ENCODE peak calls at places on chromosomes 5 and 9, in four cellular contexts. H is AG20443; V is stimulated activated CD8-positive, alpha-beta memory T cell treated with anti-CD3 and anti-CD28 coated beads, Interleukin-2, amount 100 ng/mL, for 1 hour; T is AG04450. N is an unnamed sample.

GRCh38 chr5:69431424-69432303 is 16.7 kb downstream of the MARVELD2 start:
- DNase-seq in V (no peak), H (no peak), T (no peak), N (no peak)

GRCh38 chr9:87179556-87180340 is 232.4 kb upstream of the GAS1 start:
- DNase-seq in T (no peak), H (no peak), V (no peak), N (no peak)

GRCh38 chr9:24245988-24246387 is 299.7 kb downstream of the IZUMO3 start:
- DNase-seq in T (no peak), H (no peak), V (no peak), N (no peak)

GRCh38 chr5:89572696-89573095 is 689.7 kb upstream of the MEF2C start:
- DNase-seq in H (peak), T (peak), V (no peak), N (no peak)

GRCh38 chr5:137137013-137137632 is 362.0 kb downstream of the SPOCK1 start:
- DNase-seq in H (no peak), V (no peak), T (no peak), N (no peak)

GRCh38 chr5:180332051-180332517 is 21.1 kb downstream of the GFPT2 start:
- DNase-seq in V (no peak), T (no peak), H (peak), N (no peak)

GRCh38 chr9:132141948-132142594 is 19.8 kb upstream of the NTNG2 start:
- DNase-seq in V (no peak), T (no peak), H (no peak), N (no peak)

GRCh38 chr9:132114102-132114707 is 34.5 kb upstream of the MED27 start:
- DNase-seq in V (no peak), H (peak), T (peak), N (no peak)

GRCh38 chr5:165370233-165370632 is 1864.8 kb downstream of the MAT2B start:
- DNase-seq in T (no peak), H (no peak), V (no peak), N (no peak)

GRCh38 chr9:22395585-22396205 is 50.9 kb upstream of the DMRTA1 start:
- DNase-seq in T (no peak), H (no peak), V (no peak), N (no peak)

GRCh38 chr9:92947268-92948031 is at the start of gene FGD3:
- DNase-seq in T (no peak), H (peak), V (no peak), N (no peak)

GRCh38 chr9:37002036-37002412 is 32.0 kb downstream of the PAX5 start:
- DNase-seq in V (no peak), H (no peak), T (no peak), N (no peak)

GRCh38 chr5:122392844-122393243 is 80.8 kb downstream of the SNCAIP start:
- DNase-seq in V (no peak), H (no peak), T (no peak), N (no peak)

GRCh38 chr5:75473463-75473862 is 38.0 kb downstream of the CERT1 start:
- DNase-seq in H (no peak), T (no peak), V (no peak), N (no peak)

GRCh38 chr9:70479880-70480291 is 65.4 kb upstream of the KLF9 start:
- DNase-seq in T (peak), H (peak), V (no peak), N (no peak)

GRCh38 chr9:128684065-128684324 is 5.0 kb upstream of the SET start:
- DNase-seq in V (no peak), H (no peak), T (no peak), N (no peak)

GRCh38 chr9:522658-523057 is 308.0 kb downstream of the DOCK8 start:
- DNase-seq in T (no peak), V (no peak), H (no peak), N (no peak)

GRCh38 chr5:150641006-150641570 is 628 bp downstream of the SYNPO start:
- DNase-seq in T (no peak), H (no peak), V (no peak), N (peak)

GRCh38 chr5:107673106-107673367 is 2.3 kb upstream of the EFNA5 start:
- DNase-seq in H (no peak), V (no peak), T (no peak), N (no peak)

GRCh38 chr9:88835038-88835466 is 156.2 kb upstream of the S1PR3 start:
- DNase-seq in H (no peak), T (no peak), V (no peak), N (no peak)

GRCh38 chr5:78518365-78519197 is 130.0 kb downstream of the LHFPL2 start:
- DNase-seq in H (peak), T (peak), V (no peak), N (peak)

GRCh38 chr5:132526290-132526973 is 16.9 kb downstream of the IL5 start:
- DNase-seq in V (no peak), H (peak), T (no peak), N (no peak)

GRCh38 chr5:12883395-12883794 is 979.1 kb upstream of the CTNND2 start:
- DNase-seq in T (no peak), V (no peak), H (no peak), N (no peak)

GRCh38 chr9:113298924-113299770 is 4.0 kb downstream of the RNF183 start:
- DNase-seq in H (no peak), T (no peak), V (no peak), N (no peak)

GRCh38 chr5:106525438-106525837 is 1145.3 kb downstream of the EFNA5 start:
- DNase-seq in T (no peak), H (no peak), V (no peak), N (no peak)

GRCh38 chr5:43312699-43313034 is 545 bp downstream of the HMGCS1 start:
- DNase-seq in T (no peak), V (no peak), H (no peak), N (no peak)

GRCh38 chr9:125099816-125100215 is 43.5 kb downstream of the SCAI start:
- DNase-seq in T (no peak), H (no peak), V (no peak), N (no peak)

N was measured in pulmonary artery endothelial cell.